ENCODE peak calls at places on chromosomes 2 and 18, in four cellular contexts. W is K562, K is GM12878, R is HepG2. O is an unnamed sample.
A peak's percentile ranks its signal among the peaks of the same experiment; 100 is the strongest.

GRCh38 chr2:45046786-45047185 is 37.5 kb upstream of the SIX2 start:
- DNase-seq in W (no peak), K (no peak), R (no peak), O (no peak)

GRCh38 chr18:32956591-32957310 is 183.9 kb upstream of the KLHL14 start:
- DNase-seq in W (no peak), K (no peak), R (no peak), O (no peak)

GRCh38 chr2:25639131-25639530 is 34.2 kb downstream of the DTNB start:
- DNase-seq in W (no peak), K (no peak), R (no peak), O (no peak)

GRCh38 chr2:201130524-201131186 is 14.7 kb downstream of the CFLAR start:
- DNase-seq in W (no peak), K (no peak), R (no peak), O (no peak)

GRCh38 chr2:33321236-33321731 is 155.2 kb upstream of the RASGRP3 start:
- DNase-seq in W (no peak), K (peak; percentile 2), R (no peak), O (no peak)

GRCh38 chr18:76619342-76620315 is 124.6 kb upstream of the ZNF516 start:
- DNase-seq in W (no peak), K (no peak), R (no peak), O (peak; percentile 65)

GRCh38 chr2:25367296-25367695 is 25.6 kb upstream of the DNMT3A start:
- DNase-seq in W (no peak), K (no peak), R (no peak), O (no peak)

GRCh38 chr2:174614261-174614660 is 16.7 kb upstream of the WIPF1 start:
- DNase-seq in W (no peak), K (no peak), R (no peak), O (no peak)

GRCh38 chr2:157362627-157363026 is 37.0 kb upstream of the ERMN start:
- DNase-seq in W (no peak), K (no peak), R (no peak), O (no peak)

GRCh38 chr2:127092306-127092705 is 14.6 kb downstream of the BIN1 start:
- DNase-seq in W (no peak), K (no peak), R (no peak), O (no peak)

DNA sequence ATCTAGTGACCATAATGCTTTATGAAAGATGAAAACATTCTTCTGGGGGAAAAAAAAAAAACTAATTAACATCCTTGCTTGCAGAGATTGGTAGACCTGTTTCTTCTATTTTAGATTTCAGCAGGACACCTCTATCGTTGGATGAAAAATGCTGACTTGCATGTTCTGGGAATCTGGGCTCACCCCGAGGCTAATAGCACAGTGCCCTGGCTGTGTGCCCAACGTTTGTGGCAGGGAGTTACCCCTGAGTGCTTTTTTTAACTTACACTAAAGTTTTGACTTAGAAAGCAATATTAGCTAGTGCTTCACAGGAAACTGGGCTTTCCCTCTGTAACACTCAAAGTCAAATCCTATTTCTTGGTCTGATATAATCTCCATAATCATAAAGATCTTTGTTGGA is 233.2 kb downstream of the SLC8A1 start:
- DNase-seq in W (no peak), K (no peak), R (no peak), O (no peak)
- TF ChIP-seq TCF7 in W (no peak), K (no peak), R (no peak), O (no peak)

DNA sequence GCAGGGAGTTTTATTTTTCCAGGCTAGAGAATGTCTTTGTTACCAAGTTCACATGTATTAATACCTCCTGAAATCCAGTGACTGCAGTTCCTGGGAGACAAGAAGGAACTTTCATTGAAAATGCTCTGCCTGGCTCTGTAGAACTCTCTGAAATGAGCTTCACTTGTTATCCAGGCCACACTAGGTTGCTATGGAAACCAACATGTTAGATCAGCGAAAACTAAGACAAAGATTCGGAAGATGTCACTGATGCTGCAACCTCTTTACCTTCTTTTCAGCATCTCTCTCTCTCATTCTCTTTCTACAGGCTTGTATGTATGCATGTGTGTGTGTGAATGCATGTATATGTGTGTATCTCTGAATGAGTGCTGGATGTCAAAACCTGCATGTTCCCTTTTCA is 218.5 kb downstream of the TRIB2 start:
- DNase-seq in W (no peak), K (no peak), R (no peak), O (no peak)
- TF ChIP-seq TCF7 in W (no peak), K (no peak), R (no peak), O (no peak)

GRCh38 chr2:116545611-116546010 is 1268.9 kb upstream of the DDX18 start:
- DNase-seq in W (no peak), K (no peak), R (no peak), O (no peak)
- TF ChIP-seq TCF7 in W (no peak), K (no peak), R (no peak), O (no peak)

GRCh38 chr2:42810971-42811865 is 18.8 kb upstream of the HAAO start:
- DNase-seq in W (peak; percentile 18), K (no peak), R (peak; percentile 61), O (peak; percentile 71)

GRCh38 chr2:42810126-42810970 is 18.0 kb upstream of the HAAO start:
- DNase-seq in W (peak; percentile 85), K (peak; percentile 95), R (peak; percentile 94), O (peak; percentile 93)

GRCh38 chr2:42808301-42808700 is 15.9 kb upstream of the HAAO start:
- DNase-seq in W (no peak), K (no peak), R (no peak), O (no peak)

GRCh38 chr2:42809131-42809875 is 16.9 kb upstream of the HAAO start:
- DNase-seq in W (no peak), K (no peak), R (no peak), O (no peak)

DNA sequence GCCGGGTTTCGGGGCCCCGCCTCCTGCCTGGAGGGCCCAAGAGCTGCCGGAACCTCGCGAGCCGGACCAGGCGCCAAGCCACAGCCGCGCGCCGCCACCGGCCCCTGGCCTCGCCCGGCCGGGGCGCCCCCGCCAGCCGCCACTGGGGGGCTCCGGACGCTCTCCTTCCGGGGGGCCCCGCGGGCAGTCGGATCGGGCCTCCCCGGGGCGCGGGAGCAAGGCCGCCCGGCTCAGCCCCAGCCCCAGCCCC is 17.4 kb upstream of the HAAO start:
- DNase-seq in W (peak; percentile 91), K (no peak), R (peak; percentile 79), O (peak; percentile 83)
- TF ChIP-seq TCF7 in W (no peak), K (no peak), R (no peak), O (no peak)

O was measured in WTC11.